ENCODE peak calls at places on chromosome 14, in four cellular contexts. One of them, this sample, is unnamed.

GRCh38 chr14:84453541-84453940 is 1076.4 kb upstream of the FLRT2 start:
- DNase-seq in lower leg skin: no peak
- DNase-seq in dorsolateral prefrontal cortex: no peak
- DNase-seq in putamen: no peak
- DNase-seq in this sample: no peak

GRCh38 chr14:69531135-69531534 is 43.5 kb downstream of the CCDC177 start:
- DNase-seq in lower leg skin: no peak
- DNase-seq in dorsolateral prefrontal cortex: no peak
- DNase-seq in putamen: no peak
- DNase-seq in this sample: no peak

GRCh38 chr14:34810028-34810427 is 65.1 kb downstream of the BAZ1A start:
- DNase-seq in lower leg skin: no peak
- DNase-seq in dorsolateral prefrontal cortex: no peak
- DNase-seq in putamen: no peak
- DNase-seq in this sample: no peak

GRCh38 chr14:83085141-83085540 is 1551.5 kb upstream of the SEL1L start:
- DNase-seq in lower leg skin: no peak
- DNase-seq in dorsolateral prefrontal cortex: no peak
- DNase-seq in putamen: no peak
- DNase-seq in this sample: no peak

GRCh38 chr14:101119830-101120571 is 216.5 kb upstream of the RTL1 start:
- DNase-seq in lower leg skin: peak; percentile 76
- DNase-seq in dorsolateral prefrontal cortex: no peak
- DNase-seq in putamen: no peak
- DNase-seq in this sample: peak; percentile 69

GRCh38 chr14:77133718-77134338 is 7.8 kb downstream of the ZDHHC22 start:
- DNase-seq in lower leg skin: no peak
- DNase-seq in dorsolateral prefrontal cortex: no peak
- DNase-seq in putamen: no peak
- DNase-seq in this sample: peak; percentile 87

GRCh38 chr14:35231207-35231755 is 60.9 kb upstream of the PSMA6 start:
- DNase-seq in lower leg skin: no peak
- DNase-seq in dorsolateral prefrontal cortex: no peak
- DNase-seq in putamen: no peak
- DNase-seq in this sample: no peak

GRCh38 chr14:94673781-94674231 is 61.6 kb downstream of the SERPINA3 start:
- DNase-seq in lower leg skin: peak; percentile 75
- DNase-seq in dorsolateral prefrontal cortex: no peak
- DNase-seq in putamen: no peak
- DNase-seq in this sample: no peak

GRCh38 chr14:69519253-69519661 is 34.7 kb downstream of the PLEKHD1 start:
- DNase-seq in lower leg skin: no peak
- DNase-seq in dorsolateral prefrontal cortex: no peak
- DNase-seq in putamen: no peak
- DNase-seq in this sample: no peak

GRCh38 chr14:89214221-89214965 is 202.6 kb downstream of the FOXN3 start:
- DNase-seq in lower leg skin: peak; percentile 90
- DNase-seq in dorsolateral prefrontal cortex: peak; percentile 49
- DNase-seq in putamen: peak; percentile 31
- DNase-seq in this sample: peak; percentile 89

GRCh38 chr14:90548455-90548854 is 151.6 kb downstream of the CALM1 start:
- DNase-seq in lower leg skin: no peak
- DNase-seq in dorsolateral prefrontal cortex: no peak
- DNase-seq in putamen: no peak
- DNase-seq in this sample: no peak

GRCh38 chr14:50318031-50318626 is 6.0 kb downstream of the DMAC2L start:
- DNase-seq in lower leg skin: no peak
- DNase-seq in dorsolateral prefrontal cortex: no peak
- DNase-seq in putamen: peak; percentile 36
- DNase-seq in this sample: no peak

GRCh38 chr14:99578541-99579044 is 25.4 kb downstream of the CCDC85C start:
- DNase-seq in lower leg skin: no peak
- DNase-seq in dorsolateral prefrontal cortex: no peak
- DNase-seq in putamen: no peak
- DNase-seq in this sample: no peak

GRCh38 chr14:30525833-30526232 is 33.1 kb upstream of the G2E3 start:
- DNase-seq in lower leg skin: no peak
- DNase-seq in dorsolateral prefrontal cortex: no peak
- DNase-seq in putamen: no peak
- DNase-seq in this sample: no peak

GRCh38 chr14:52131640-52132320 is 62.9 kb upstream of the NID2 start:
- DNase-seq in lower leg skin: peak; percentile 88
- DNase-seq in dorsolateral prefrontal cortex: peak; percentile 79
- DNase-seq in putamen: peak; percentile 85
- DNase-seq in this sample: no peak

GRCh38 chr14:56216631-56217379 is 98.6 kb downstream of the PELI2 start:
- DNase-seq in lower leg skin: peak; percentile 91
- DNase-seq in dorsolateral prefrontal cortex: peak; percentile 75
- DNase-seq in putamen: peak; percentile 66
- DNase-seq in this sample: no peak

GRCh38 chr14:104697892-104698583 is 8.6 kb downstream of the INF2 start:
- DNase-seq in lower leg skin: no peak
- DNase-seq in dorsolateral prefrontal cortex: peak; percentile 69
- DNase-seq in putamen: peak; percentile 78
- DNase-seq in this sample: no peak

GRCh38 chr14:99732436-99733220 is 48.5 kb downstream of the CYP46A1 start:
- DNase-seq in lower leg skin: peak; percentile 83
- DNase-seq in dorsolateral prefrontal cortex: no peak
- DNase-seq in putamen: no peak
- DNase-seq in this sample: peak; percentile 78

This sample was measured in posterior vena cava.